ENCODE peak calls at places on chromosomes 2 and 18, in nine cellular contexts. L is progenitor cell of endocrine pancreas; C is activated CD4-positive, CD25-positive, alpha-beta regulatory T cell; H is amygdala; Q is breast epithelium; G is lung; T is cardiac fibroblast; M is HS-27A; V is H9. E is an unnamed sample.

GRCh38 chr18:35456181-35456850 is 41.4 kb downstream of the INO80C start:
- DNase-seq in L (no peak), C (no peak), H (no peak), Q (no peak), G (no peak), T (peak), M (no peak), V (no peak), E (no peak)

GRCh38 chr2:59301466-59302402 is 1060.6 kb upstream of the FANCL start:
- DNase-seq in L (peak), C (no peak), H (no peak), Q (no peak), G (peak), T (peak), M (peak), V (peak), E (peak)

GRCh38 chr2:58447586-58447985 is 206.5 kb upstream of the FANCL start:
- DNase-seq in L (no peak), C (no peak), H (no peak), Q (no peak), G (no peak), T (no peak), M (no peak), V (no peak), E (no peak)

GRCh38 chr2:54572636-54573531 is 116.8 kb downstream of the SPTBN1 start:
- DNase-seq in L (no peak), C (peak), H (no peak), Q (no peak), G (no peak), T (peak), M (no peak), V (no peak), E (no peak)

GRCh38 chr2:206863196-206863595 is 76.1 kb upstream of the CPO start:
- DNase-seq in L (no peak), C (no peak), H (no peak), Q (no peak), G (no peak), T (no peak), M (no peak), V (no peak), E (no peak)

GRCh38 chr2:46985512-46985911 is 69.9 kb upstream of the MCFD2 start:
- DNase-seq in L (no peak), C (no peak), H (no peak), Q (no peak), G (no peak), T (no peak), M (no peak), V (no peak), E (peak)

GRCh38 chr2:240348522-240348921 is 86.9 kb upstream of the GPC1 start:
- DNase-seq in L (no peak), C (no peak), H (no peak), Q (no peak), G (no peak), T (no peak), M (no peak), V (no peak), E (no peak)

GRCh38 chr2:161625314-161625919 is 1.2 kb downstream of the SLC4A10 start:
- DNase-seq in L (no peak), C (no peak), H (peak), Q (no peak), G (no peak), T (no peak), M (no peak), V (peak), E (no peak)

GRCh38 chr2:158967731-158968395 is 577 bp upstream of the TANC1 start:
- DNase-seq in L (peak), C (no peak), H (peak), Q (peak), G (peak), T (peak), M (no peak), V (peak), E (peak)

GRCh38 chr2:9773905-9774239 is 69.4 kb upstream of the TAF1B start:
- DNase-seq in L (no peak), C (no peak), H (no peak), Q (peak), G (no peak), T (no peak), M (no peak), V (no peak), E (no peak)

GRCh38 chr2:36486546-36487044 is 111.4 kb downstream of the FEZ2 start:
- DNase-seq in L (no peak), C (no peak), H (no peak), Q (no peak), G (no peak), T (peak), M (peak), V (no peak), E (no peak)

GRCh38 chr18:73674466-73674865 is 473.2 kb downstream of the FBXO15 start:
- DNase-seq in L (no peak), C (no peak), H (no peak), Q (no peak), G (no peak), T (no peak), M (no peak), V (no peak), E (no peak)

GRCh38 chr2:150517951-150518680 is 30.6 kb upstream of the RND3 start:
- DNase-seq in L (no peak), C (no peak), H (no peak), Q (no peak), G (no peak), T (peak), M (no peak), V (no peak), E (no peak)

GRCh38 chr2:224440988-224441387 is 39.1 kb upstream of the FAM124B start:
- DNase-seq in L (no peak), C (no peak), H (no peak), Q (no peak), G (no peak), T (no peak), M (no peak), V (no peak), E (no peak)

GRCh38 chr2:56580242-56580641 is 396.5 kb downstream of the CCDC85A start:
- DNase-seq in L (no peak), C (no peak), H (no peak), Q (no peak), G (no peak), T (peak), M (peak), V (no peak), E (no peak)

GRCh38 chr18:57802166-57802868 is 798 bp downstream of the ATP8B1 start:
- DNase-seq in L (no peak), C (no peak), H (no peak), Q (no peak), G (no peak), T (no peak), M (no peak), V (peak), E (peak)

GRCh38 chr2:242065456-242065855 is 195.9 kb downstream of the RTP5 start:
- DNase-seq in L (no peak), C (no peak), H (no peak), Q (no peak), G (no peak), T (no peak), M (no peak), V (no peak), E (no peak)

GRCh38 chr18:45806226-45806625 is 19.2 kb upstream of the SIGLEC15 start:
- DNase-seq in L (no peak), C (no peak), H (no peak), Q (no peak), G (no peak), T (peak), M (no peak), V (no peak), E (no peak)

GRCh38 chr18:48696218-48696617 is 157.4 kb downstream of the CTIF start:
- DNase-seq in L (no peak), C (no peak), H (no peak), Q (no peak), G (no peak), T (no peak), M (no peak), V (no peak), E (no peak)

GRCh38 chr2:235049719-235050118 is 97.9 kb downstream of the SH3BP4 start:
- DNase-seq in L (no peak), C (no peak), H (no peak), Q (peak), G (no peak), T (no peak), M (no peak), V (no peak), E (no peak)

GRCh38 chr2:241701155-241701404 is 759 bp upstream of the ING5 start:
- DNase-seq in L (no peak), C (no peak), H (no peak), Q (no peak), G (no peak), T (no peak), M (no peak), V (peak), E (no peak)

GRCh38 chr2:113370478-113371091 is 66.9 kb upstream of the ZNG1B start:
- DNase-seq in L (peak), C (no peak), H (no peak), Q (peak), G (peak), T (peak), M (peak), V (peak), E (peak)

GRCh38 chr18:41814651-41815050 is 140.4 kb upstream of the PIK3C3 start:
- DNase-seq in L (no peak), C (no peak), H (no peak), Q (no peak), G (no peak), T (no peak), M (no peak), V (no peak), E (no peak)

GRCh38 chr18:70366174-70366573 is 77.3 kb downstream of the SOCS6 start:
- DNase-seq in L (no peak), C (no peak), H (no peak), Q (no peak), G (no peak), T (peak), M (no peak), V (peak), E (no peak)

GRCh38 chr2:60416221-60417008 is 137.0 kb downstream of the BCL11A start:
- DNase-seq in L (no peak), C (no peak), H (no peak), Q (no peak), G (no peak), T (peak), M (no peak), V (no peak), E (no peak)

GRCh38 chr2:162166745-162167144 is 14.7 kb upstream of the GCG start:
- DNase-seq in L (no peak), C (no peak), H (no peak), Q (no peak), G (no peak), T (no peak), M (no peak), V (no peak), E (no peak)

GRCh38 chr2:234949762-234950434 is 1.9 kb upstream of the SH3BP4 start:
- DNase-seq in L (no peak), C (no peak), H (no peak), Q (no peak), G (no peak), T (peak), M (peak), V (no peak), E (no peak)

GRCh38 chr18:74898965-74899364 is 301.3 kb downstream of the ZNF407 start:
- DNase-seq in L (no peak), C (no peak), H (no peak), Q (no peak), G (no peak), T (peak), M (no peak), V (no peak), E (no peak)

GRCh38 chr2:110679337-110679707 is 1.5 kb upstream of the BUB1 start:
- DNase-seq in L (no peak), C (no peak), H (no peak), Q (no peak), G (no peak), T (peak), M (no peak), V (no peak), E (no peak)